ENCODE peak calls at places on chromosomes 1 and 21, in eight cellular contexts. N is RWPE1, X is H9, S is WTC11, B is adrenal gland, V is left ventricle myocardium inferior, E is cardiac muscle cell, C is fibroblast of pulmonary artery. Z is an unnamed sample.

GRCh38 chr1:231636157-231636556 is 9.6 kb downstream of the DISC1 start:
- DNase-seq in V (no peak), E (peak), B (peak), C (peak), X (no peak), S (no peak), N (no peak), Z (peak)

GRCh38 chr1:96747565-96747964 is 26.0 kb downstream of the PTBP2 start:
- DNase-seq in N (no peak), X (no peak), C (peak), V (no peak), E (peak), S (no peak), B (no peak), Z (no peak)

GRCh38 chr1:39129514-39129913 is 75.0 kb upstream of the MACF1 start:
- DNase-seq in E (peak), V (no peak), B (no peak), C (peak), N (no peak), X (no peak), S (no peak), Z (no peak)

GRCh38 chr1:82161651-82162238 is 361.0 kb downstream of the ADGRL2 start:
- DNase-seq in N (no peak), V (no peak), S (no peak), E (no peak), B (peak), X (no peak), C (peak), Z (no peak)

GRCh38 chr1:61459345-61459744 is 265.6 kb downstream of the TM2D1 start:
- DNase-seq in E (no peak), S (peak), B (no peak), V (no peak), N (no peak), C (no peak), X (no peak), Z (no peak)

GRCh38 chr1:156368889-156369684 is at the start of gene RHBG:
- DNase-seq in E (peak), C (peak), N (peak), B (peak), V (peak), X (peak), S (peak), Z (peak)

GRCh38 chr21:43613755-43614638 is 45.3 kb downstream of the HSF2BP start:
- DNase-seq in X (no peak), E (peak), V (no peak), C (peak), B (no peak), S (no peak), N (no peak), Z (no peak)

GRCh38 chr21:32088471-32088870 is 190.4 kb downstream of the MIS18A start:
- DNase-seq in C (no peak), N (no peak), E (no peak), B (no peak), X (no peak), S (no peak), V (no peak), Z (no peak)

GRCh38 chr1:66725885-66726665 is 26.2 kb upstream of the DYNLT5 start:
- DNase-seq in B (peak), S (peak), N (peak), C (peak), V (peak), X (peak), E (peak), Z (peak)

GRCh38 chr1:195804547-195804946 is 803.7 kb downstream of the KCNT2 start:
- DNase-seq in C (no peak), E (no peak), S (no peak), V (no peak), N (peak), B (no peak), X (no peak), Z (no peak)

GRCh38 chr21:45011911-45012660 is 62.3 kb upstream of the ADARB1 start:
- DNase-seq in V (peak), B (peak), E (peak), C (peak), S (peak), X (peak), N (peak), Z (peak)

GRCh38 chr1:18151436-18151835 is 43.8 kb downstream of the IGSF21 start:
- DNase-seq in C (no peak), S (no peak), B (no peak), E (no peak), V (no peak), N (no peak), X (no peak), Z (no peak)

GRCh38 chr1:28229089-28229488 is 3.7 kb downstream of the DNAJC8 start:
- DNase-seq in S (no peak), B (no peak), E (no peak), C (no peak), N (no peak), V (no peak), X (no peak), Z (no peak)

GRCh38 chr1:52636701-52637695 is 4.0 kb downstream of the SHISAL2A start:
- DNase-seq in E (no peak), V (no peak), N (peak), B (no peak), X (no peak), C (no peak), S (no peak), Z (no peak)

GRCh38 chr1:158101944-158102343 is 78.8 kb upstream of the CD1D start:
- DNase-seq in X (no peak), V (no peak), C (peak), S (no peak), E (peak), B (no peak), N (peak), Z (no peak)

GRCh38 chr1:4796161-4796998 is 142.0 kb downstream of the AJAP1 start:
- DNase-seq in E (no peak), C (no peak), V (no peak), S (no peak), B (no peak), X (no peak), N (no peak), Z (no peak)

GRCh38 chr1:56527548-56528302 is 51.6 kb downstream of the PLPP3 start:
- DNase-seq in B (no peak), C (no peak), S (no peak), V (no peak), N (no peak), X (no peak), E (no peak), Z (no peak)

GRCh38 chr1:115117303-115117702 is 28.0 kb upstream of the TSPAN2 start:
- DNase-seq in N (no peak), C (no peak), X (no peak), S (no peak), B (no peak), V (no peak), E (no peak), Z (no peak)

GRCh38 chr1:37723390-37724078 is 31.2 kb downstream of the CDCA8 start:
- DNase-seq in N (no peak), V (no peak), X (no peak), S (no peak), C (peak), B (no peak), E (peak), Z (no peak)

GRCh38 chr1:245929224-245929623 is 577.9 kb downstream of the SMYD3 start:
- DNase-seq in C (no peak), B (no peak), N (no peak), V (no peak), E (no peak), S (no peak), X (no peak), Z (no peak)

GRCh38 chr21:40130476-40130875 is 263.2 kb downstream of the PCP4 start:
- DNase-seq in V (no peak), B (no peak), E (no peak), S (no peak), X (no peak), N (no peak), C (no peak), Z (no peak)

GRCh38 chr1:64072089-64072835 is 131.2 kb upstream of the UBE2U start:
- DNase-seq in E (peak), C (peak), N (no peak), S (no peak), V (no peak), B (no peak), X (no peak), Z (no peak)

GRCh38 chr1:162072770-162073169 is 3.3 kb downstream of the NOS1AP start:
- DNase-seq in B (no peak), S (no peak), N (no peak), X (no peak), E (no peak), V (no peak), C (no peak), Z (no peak)

GRCh38 chr1:247324913-247325312 is 6.8 kb downstream of the ZNF496 start:
- DNase-seq in N (no peak), C (no peak), E (no peak), X (no peak), V (no peak), S (no peak), B (no peak), Z (no peak)

GRCh38 chr1:28129150-28129549 is 40.7 kb upstream of the EYA3 start:
- DNase-seq in C (peak), E (peak), V (no peak), B (no peak), S (no peak), X (no peak), N (peak), Z (no peak)

GRCh38 chr1:6866825-6867224 is 81.6 kb downstream of the CAMTA1 start:
- DNase-seq in V (no peak), E (no peak), X (no peak), B (no peak), C (no peak), S (no peak), N (no peak), Z (no peak)

GRCh38 chr1:60255565-60255964 is 182.0 kb upstream of the C1orf87 start:
- DNase-seq in V (no peak), N (peak), E (no peak), X (no peak), C (peak), B (no peak), S (no peak), Z (no peak)

GRCh38 chr1:241950390-241950789 is 7.2 kb upstream of the BECN2 start:
- DNase-seq in E (no peak), C (no peak), X (no peak), S (no peak), V (no peak), B (peak), N (peak), Z (no peak)

GRCh38 chr1:44237721-44238457 is 24.6 kb downstream of the DMAP1 start:
- DNase-seq in E (peak), V (no peak), S (peak), X (peak), N (peak), B (no peak), C (no peak), Z (peak)
- TF ChIP-seq CTCF in E (peak), V (peak), S (peak), X (peak), N (peak), B (peak), C (peak), Z (peak)

DNA sequence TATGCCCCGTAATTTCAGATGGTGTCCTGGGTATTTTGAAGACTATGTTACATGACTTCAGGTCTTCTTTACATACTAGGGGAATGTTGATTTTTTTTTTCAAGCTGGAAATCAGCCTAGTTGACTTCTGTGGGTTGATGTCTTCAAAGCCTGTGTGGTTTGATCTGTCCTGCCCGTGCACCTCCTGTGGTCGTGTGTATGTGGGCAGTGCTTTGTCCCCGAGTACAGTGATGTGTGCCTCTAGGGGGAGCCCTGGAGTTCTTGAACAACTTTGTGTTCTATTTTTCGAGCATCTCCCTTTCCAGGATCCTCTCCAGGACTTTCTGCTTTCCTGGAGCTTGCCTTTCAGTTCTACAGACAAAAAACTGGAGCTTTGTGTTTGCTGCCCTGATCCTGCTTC is 28.9 kb downstream of the OBSCN start:
- DNase-seq in B (peak), V (no peak), N (peak), S (peak), X (peak), E (peak), C (peak), Z (no peak)
- TF ChIP-seq CTCF in B (peak), V (peak), N (peak), S (peak), X (peak), E (peak), C (peak), Z (peak)

GRCh38 chr1:94801919-94802546 is 18.1 kb upstream of the SLC44A3 start:
- DNase-seq in S (peak), X (peak), E (peak), N (peak), C (peak), B (peak), V (no peak), Z (peak)
- TF ChIP-seq CTCF in S (no peak), X (peak), E (peak), N (peak), C (peak), B (peak), V (peak), Z (peak)

GRCh38 chr1:85697895-85698294 is 10.3 kb downstream of the ZNHIT6 start:
- DNase-seq in S (no peak), N (no peak), V (no peak), B (no peak), E (no peak), C (no peak), X (no peak), Z (no peak)

GRCh38 chr1:85689788-85690404 is 18.3 kb downstream of the ZNHIT6 start:
- DNase-seq in V (no peak), X (no peak), C (no peak), N (no peak), S (no peak), E (no peak), B (no peak), Z (no peak)

DNA sequence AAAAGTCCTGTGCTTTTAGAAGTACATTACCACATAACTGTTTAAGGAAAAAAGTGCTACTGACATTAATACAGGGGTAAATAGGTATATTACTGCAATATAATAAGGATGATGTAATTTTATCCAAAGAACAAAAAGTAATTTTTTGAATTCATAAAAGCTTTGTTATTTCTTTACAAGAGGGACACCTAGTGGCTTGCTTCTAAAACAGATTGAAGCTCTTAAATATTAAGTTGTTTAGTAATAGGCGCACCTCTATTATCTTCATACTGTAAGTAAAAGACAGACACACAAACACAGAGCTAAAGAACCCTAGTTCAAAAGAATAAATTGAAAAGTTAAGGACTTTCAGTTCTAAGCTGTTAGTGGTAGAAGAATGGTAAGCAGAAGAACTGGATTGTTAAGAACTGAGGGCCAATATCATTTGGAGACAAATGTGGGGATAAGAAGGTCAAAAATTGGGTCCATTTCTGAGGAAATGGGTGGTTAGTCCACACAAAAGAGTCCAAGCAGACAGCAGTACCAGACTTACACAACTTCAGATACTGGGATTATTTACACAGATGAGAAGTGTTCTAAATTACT is 15.4 kb downstream of the ZNHIT6 start:
- DNase-seq in S (no peak), C (peak), N (peak), E (peak), V (no peak), B (no peak), X (no peak), Z (no peak)
- TF ChIP-seq CTCF in S (no peak), C (peak), N (peak), E (peak), V (peak), B (peak), X (peak), Z (no peak)

GRCh38 chr1:19311931-19312781 is at the start of the genes AKR7A2 and SLC66A1:
- DNase-seq in X (peak), N (peak), E (peak), B (peak), V (peak), S (peak), C (peak), Z (peak)

GRCh38 chr1:19310720-19311502 is 1.0 kb downstream of the AKR7A2 start:
- DNase-seq in E (peak), C (no peak), B (no peak), V (no peak), N (no peak), S (no peak), X (no peak), Z (no peak)

GRCh38 chr1:19312782-19313635 is 883 bp downstream of the SLC66A1 start:
- DNase-seq in B (no peak), V (no peak), N (peak), E (no peak), C (no peak), S (no peak), X (no peak), Z (no peak)

GRCh38 chr1:19310061-19310460 is 1.9 kb downstream of the AKR7A2 start:
- DNase-seq in V (no peak), N (no peak), E (no peak), X (no peak), B (no peak), S (no peak), C (no peak), Z (no peak)

GRCh38 chr1:19311503-19311930 is 427 bp downstream of the AKR7A2 start:
- DNase-seq in B (no peak), V (no peak), E (no peak), S (no peak), N (no peak), X (no peak), C (no peak), Z (no peak)
- TF ChIP-seq CTCF in B (no peak), V (no peak), E (no peak), S (no peak), N (no peak), X (no peak), C (no peak), Z (no peak)

GRCh38 chr1:23210351-23210785 is 6.9 kb downstream of the HTR1D start:
- DNase-seq in C (no peak), E (no peak), B (no peak), N (peak), V (no peak), S (peak), X (peak), Z (no peak)
- TF ChIP-seq CTCF in C (no peak), E (no peak), B (no peak), N (no peak), V (no peak), S (peak), X (peak), Z (no peak)

Z was measured in glutamatergic neuron.